ENCODE peak calls at places on chromosomes 4 and X, in nine cellular contexts. L is HTR-8/SVneo, Q is sciatic nerve, F is NCI-H1417 treated with DMSO at 0.1 percent for 48 hours, A is BE2C, N is H9, J is left lung, O is GM23338, G is AG04449. Z is an unnamed sample.

GRCh38 chrX:131895002-131895401 is 128.1 kb upstream of the STK26 start:
- DNase-seq in L (peak), A (no peak), F (no peak), Q (no peak), G (no peak), O (no peak), J (no peak), N (no peak), Z (no peak)

GRCh38 chr4:5460106-5460801 is 248.1 kb downstream of the EVC2 start:
- DNase-seq in L (peak), O (peak), G (no peak), Q (no peak), A (peak), N (peak), J (no peak), F (no peak), Z (peak)

GRCh38 chrX:69029696-69030245 is 135.5 kb downstream of the PJA1 start:
- DNase-seq in N (no peak), A (no peak), O (peak), Q (no peak), F (no peak), J (no peak), L (no peak), G (no peak), Z (no peak)

GRCh38 chrX:149949743-149950436 is 11.6 kb upstream of the EOLA2 start:
- DNase-seq in J (no peak), N (no peak), L (no peak), Q (no peak), O (no peak), F (no peak), A (no peak), G (no peak), Z (no peak)

GRCh38 chrX:63784902-63785692 is at the start of gene ARHGEF9:
- DNase-seq in O (peak), Q (peak), L (no peak), J (no peak), G (no peak), A (peak), F (no peak), N (peak), Z (peak)

GRCh38 chrX:19904778-19905367 is 17.5 kb upstream of the SH3KBP1 start:
- DNase-seq in A (peak), O (peak), J (no peak), N (no peak), L (peak), G (no peak), F (no peak), Q (no peak), Z (peak)

GRCh38 chr4:10737335-10737734 is 52.8 kb upstream of the CLNK start:
- DNase-seq in A (no peak), N (no peak), F (no peak), J (no peak), Q (no peak), G (no peak), O (peak), L (no peak), Z (no peak)

GRCh38 chr4:101169044-101170014 is 178.0 kb downstream of the PPP3CA start:
- DNase-seq in Q (no peak), F (peak), L (no peak), A (peak), J (peak), G (no peak), N (peak), O (peak), Z (no peak)

GRCh38 chr4:33073811-33074210 is 2353.6 kb downstream of the PCDH7 start:
- DNase-seq in O (peak), N (no peak), J (no peak), Q (no peak), G (no peak), A (no peak), F (no peak), L (peak), Z (no peak)

GRCh38 chr4:26991057-26991456 is 130.4 kb downstream of the STIM2 start:
- DNase-seq in N (no peak), L (no peak), F (no peak), G (no peak), O (no peak), A (no peak), J (no peak), Q (no peak), Z (no peak)

GRCh38 chrX:43474321-43474720 is 181.8 kb upstream of the MAOA start:
- DNase-seq in F (no peak), Q (no peak), N (peak), O (peak), G (no peak), L (no peak), J (no peak), A (no peak), Z (no peak)

GRCh38 chr4:147689062-147689461 is 5.1 kb upstream of the PRMT9 start:
- DNase-seq in G (no peak), L (no peak), F (no peak), N (no peak), Q (no peak), J (no peak), A (no peak), O (no peak), Z (no peak)

GRCh38 chr4:121277194-121278105 is 103.4 kb downstream of the QRFPR start:
- DNase-seq in J (no peak), L (no peak), N (peak), A (peak), O (peak), G (no peak), Q (no peak), F (no peak), Z (no peak)

GRCh38 chr4:125315571-125316390 is 1.0 kb downstream of the FAT4 start:
- DNase-seq in N (peak), O (peak), Q (peak), A (peak), L (peak), F (no peak), J (peak), G (no peak), Z (peak)

GRCh38 chr4:156805696-156806095 is 165.9 kb downstream of the PDGFC start:
- DNase-seq in G (no peak), O (peak), J (no peak), F (peak), L (no peak), N (no peak), A (no peak), Q (no peak), Z (no peak)

GRCh38 chr4:184298255-184298654 is 80.6 kb upstream of the ENPP6 start:
- DNase-seq in N (no peak), F (no peak), G (no peak), J (no peak), L (no peak), Q (no peak), A (no peak), O (no peak), Z (no peak)

GRCh38 chrX:101028562-101028961 is 23.3 kb downstream of the TRMT2B start:
- DNase-seq in F (no peak), N (no peak), O (no peak), A (no peak), J (no peak), G (no peak), L (no peak), Q (no peak), Z (no peak)

GRCh38 chr4:36244257-36245084 is at the start of gene ARAP2:
- DNase-seq in N (peak), J (peak), G (no peak), O (peak), Q (peak), L (peak), F (peak), A (no peak), Z (peak)

GRCh38 chr4:92488496-92488895 is 184.7 kb downstream of the GRID2 start:
- DNase-seq in N (no peak), L (no peak), F (no peak), Q (no peak), G (no peak), A (no peak), O (peak), J (no peak), Z (no peak)

GRCh38 chr4:1356181-1356998 is 9.4 kb downstream of the UVSSA start:
- DNase-seq in N (peak), A (peak), Q (peak), F (no peak), J (no peak), L (peak), G (no peak), O (peak), Z (peak)

GRCh38 chr4:3387943-3388348 is 53.8 kb upstream of the HGFAC start:
- DNase-seq in Q (peak), F (no peak), N (no peak), G (no peak), J (peak), O (no peak), A (peak), L (peak), Z (peak)

GRCh38 chrX:107684956-107685385 is 56.7 kb downstream of the PRPS1 start:
- DNase-seq in N (peak), O (peak), J (peak), Q (peak), G (no peak), F (no peak), L (no peak), A (no peak), Z (no peak)

GRCh38 chrX:105744291-105744690 is 78.0 kb upstream of the NRK start:
- DNase-seq in A (no peak), F (no peak), N (no peak), L (no peak), G (no peak), Q (no peak), J (no peak), O (no peak), Z (no peak)

GRCh38 chrX:23662853-23663252 is 4.4 kb upstream of the PRDX4 start:
- DNase-seq in N (no peak), Q (no peak), A (no peak), J (no peak), F (no peak), O (no peak), L (no peak), G (peak), Z (no peak)

GRCh38 chrX:152641996-152642395 is 4.3 kb downstream of the GABRQ start:
- DNase-seq in L (no peak), A (peak), F (no peak), J (no peak), N (peak), G (no peak), Q (no peak), O (peak), Z (no peak)

GRCh38 chr4:8276358-8277240 is 7.0 kb downstream of the HTRA3 start:
- DNase-seq in N (no peak), O (no peak), J (no peak), Q (no peak), G (no peak), A (no peak), L (no peak), F (no peak), Z (no peak)

GRCh38 chrX:15319075-15319474 is 3.6 kb upstream of the ASB11 start:
- DNase-seq in L (no peak), J (no peak), N (no peak), G (no peak), O (no peak), A (no peak), F (no peak), Q (no peak), Z (no peak)

GRCh38 chrX:128717635-128718578 is 665.7 kb upstream of the ACTRT1 start:
- DNase-seq in N (no peak), J (no peak), G (no peak), L (no peak), F (no peak), O (no peak), A (peak), Q (no peak), Z (no peak)

GRCh38 chr4:3800351-3800750 is 34.2 kb downstream of the ADRA2C start:
- DNase-seq in F (no peak), A (no peak), J (no peak), L (no peak), Q (no peak), O (no peak), N (no peak), G (no peak), Z (no peak)

GRCh38 chr4:73698217-73698616 is 42.2 kb upstream of the CXCL8 start:
- DNase-seq in O (no peak), Q (no peak), L (no peak), A (no peak), G (no peak), J (no peak), F (no peak), N (no peak), Z (no peak)

GRCh38 chrX:47706575-47706974 is 47.6 kb upstream of the UXT start:
- DNase-seq in N (no peak), J (no peak), O (no peak), L (no peak), A (no peak), G (peak), Q (no peak), F (no peak), Z (no peak)

GRCh38 chr4:172830295-172830764 is 338.3 kb upstream of the GALNT7 start:
- DNase-seq in O (peak), J (no peak), L (no peak), N (no peak), Q (no peak), F (no peak), G (no peak), A (no peak), Z (no peak)

GRCh38 chr4:164952551-164952950 is 24.9 kb downstream of the TRIM61 start:
- DNase-seq in J (no peak), A (no peak), N (no peak), F (no peak), L (no peak), G (no peak), O (no peak), Q (no peak), Z (no peak)

GRCh38 chrX:133881893-133882292 is 103.5 kb downstream of the GPC3 start:
- DNase-seq in O (peak), N (no peak), A (no peak), Q (no peak), G (no peak), J (no peak), L (no peak), F (no peak), Z (no peak)

GRCh38 chr4:53863163-53863562 is 201.2 kb downstream of the CHIC2 start:
- DNase-seq in F (no peak), A (no peak), L (no peak), N (no peak), Q (peak), G (no peak), J (no peak), O (no peak), Z (no peak)